ENCODE peak calls at places on chromosomes 3 and 15, in ten cellular contexts. A, T, R, I, K, Q, G, U, M and S are unnamed samples.

GRCh38 chr3:178233371-178233770 is 302.9 kb upstream of the KCNMB2 start:
- DNase-seq in G (no peak), U (no peak), I (no peak), R (no peak), M (no peak), T (no peak), K (no peak), A (no peak), Q (no peak), S (no peak)

GRCh38 chr3:141387446-141388030 is 19.2 kb downstream of the ZBTB38 start:
- DNase-seq in U (no peak), G (no peak), Q (no peak), M (no peak), A (no peak), I (no peak), R (no peak), T (no peak), K (no peak), S (no peak)

GRCh38 chr3:43892535-43892934 is 201.8 kb downstream of the ABHD5 start:
- DNase-seq in U (no peak), K (no peak), I (no peak), M (peak), R (no peak), A (no peak), Q (no peak), G (no peak), T (no peak), S (no peak)

GRCh38 chr3:52240059-52240885 is 1.3 kb upstream of the TWF2 start:
- DNase-seq in U (peak), Q (peak), A (peak), I (no peak), K (peak), M (no peak), T (peak), G (peak), R (peak), S (no peak)

GRCh38 chr3:66425032-66425431 is 75.8 kb downstream of the LRIG1 start:
- DNase-seq in K (no peak), R (peak), U (no peak), I (no peak), T (no peak), M (no peak), G (peak), Q (peak), A (no peak), S (no peak)

GRCh38 chr15:76345269-76345879 is 8.8 kb downstream of the ISL2 start:
- DNase-seq in A (no peak), T (no peak), I (no peak), U (no peak), M (peak), K (no peak), R (no peak), G (no peak), Q (no peak), S (no peak)

GRCh38 chr15:101198031-101198430 is 53.8 kb downstream of the CHSY1 start:
- DNase-seq in I (no peak), T (no peak), Q (no peak), G (no peak), A (no peak), M (peak), U (no peak), R (no peak), K (no peak), S (no peak)

GRCh38 chr15:49135893-49136292 is 19.5 kb downstream of the COPS2 start:
- DNase-seq in K (no peak), M (no peak), U (peak), A (peak), G (no peak), Q (no peak), R (no peak), I (no peak), T (peak), S (no peak)

GRCh38 chr3:195768414-195768813 is 43.3 kb downstream of the MUC4 start:
- DNase-seq in M (no peak), A (no peak), K (no peak), R (no peak), U (no peak), T (no peak), G (no peak), Q (no peak), I (no peak), S (no peak)

GRCh38 chr15:47727676-47728075 is 10.4 kb downstream of the SEMA6D start:
- DNase-seq in T (no peak), A (no peak), R (no peak), Q (no peak), M (no peak), I (no peak), K (no peak), U (peak), G (no peak), S (no peak)

GRCh38 chr15:78049691-78050440 is 27.6 kb downstream of the TBC1D2B start:
- DNase-seq in K (no peak), M (no peak), U (peak), T (peak), I (no peak), Q (no peak), G (no peak), R (no peak), A (peak), S (no peak)

GRCh38 chr15:56160966-56161365 is 82.7 kb downstream of the RFX7 start:
- DNase-seq in G (no peak), M (no peak), A (peak), Q (no peak), K (no peak), R (no peak), I (no peak), U (peak), T (no peak), S (no peak)

GRCh38 chr3:177521305-177521704 is 324.0 kb upstream of the TBL1XR1 start:
- DNase-seq in G (no peak), Q (no peak), T (no peak), M (peak), A (no peak), R (no peak), I (peak), K (no peak), U (no peak), S (peak)

GRCh38 chr15:33844186-33844585 is 124.1 kb upstream of the CHRM5 start:
- DNase-seq in U (no peak), I (no peak), M (no peak), T (no peak), R (no peak), Q (no peak), G (no peak), K (no peak), A (no peak), S (no peak)

GRCh38 chr3:129984124-129984523 is 9.6 kb downstream of the TRH start:
- DNase-seq in G (no peak), I (peak), R (no peak), K (no peak), M (peak), A (peak), U (no peak), T (no peak), Q (no peak), S (no peak)

GRCh38 chr3:55180936-55181535 is 253.2 kb upstream of the LRTM1 start:
- DNase-seq in I (peak), K (peak), T (no peak), R (no peak), Q (no peak), A (peak), U (no peak), M (peak), G (peak), S (no peak)

GRCh38 chr15:42145546-42146455 is 10.6 kb downstream of the PLA2G4F start:
- DNase-seq in A (no peak), G (no peak), I (no peak), T (no peak), K (no peak), M (no peak), Q (no peak), R (peak), U (no peak), S (peak)

GRCh38 chr3:195591220-195591619 is 7.5 kb upstream of the APOD start:
- DNase-seq in M (no peak), U (no peak), K (no peak), T (no peak), I (no peak), G (no peak), A (peak), Q (no peak), R (no peak), S (no peak)

GRCh38 chr3:5479229-5479799 is 291.8 kb downstream of the EDEM1 start:
- DNase-seq in I (no peak), Q (no peak), T (no peak), K (no peak), M (no peak), U (no peak), G (no peak), R (no peak), A (no peak), S (no peak)

GRCh38 chr3:38268522-38268921 is 2.9 kb downstream of the SLC22A13 start:
- DNase-seq in M (no peak), A (no peak), I (no peak), G (no peak), Q (no peak), T (no peak), K (no peak), U (no peak), R (no peak), S (no peak)

GRCh38 chr3:119647843-119648575 is 12.4 kb downstream of the POPDC2 start:
- DNase-seq in I (no peak), M (no peak), R (no peak), T (peak), Q (no peak), A (no peak), K (no peak), G (no peak), U (peak), S (no peak)

GRCh38 chr15:74336061-74337005 is 31.1 kb downstream of the CYP11A1 start:
- DNase-seq in G (no peak), R (no peak), T (no peak), U (peak), M (no peak), I (no peak), K (no peak), Q (peak), A (no peak), S (peak)

GRCh38 chr3:128550113-128550440 is 57.1 kb upstream of the GATA2 start:
- DNase-seq in U (no peak), M (no peak), I (no peak), G (no peak), A (no peak), Q (no peak), K (no peak), R (no peak), T (no peak), S (no peak)

GRCh38 chr15:91982401-91982800 is 128.9 kb downstream of the SLCO3A1 start:
- DNase-seq in T (no peak), M (no peak), U (peak), I (no peak), K (no peak), G (no peak), R (no peak), Q (no peak), A (peak), S (no peak)

DNA sequence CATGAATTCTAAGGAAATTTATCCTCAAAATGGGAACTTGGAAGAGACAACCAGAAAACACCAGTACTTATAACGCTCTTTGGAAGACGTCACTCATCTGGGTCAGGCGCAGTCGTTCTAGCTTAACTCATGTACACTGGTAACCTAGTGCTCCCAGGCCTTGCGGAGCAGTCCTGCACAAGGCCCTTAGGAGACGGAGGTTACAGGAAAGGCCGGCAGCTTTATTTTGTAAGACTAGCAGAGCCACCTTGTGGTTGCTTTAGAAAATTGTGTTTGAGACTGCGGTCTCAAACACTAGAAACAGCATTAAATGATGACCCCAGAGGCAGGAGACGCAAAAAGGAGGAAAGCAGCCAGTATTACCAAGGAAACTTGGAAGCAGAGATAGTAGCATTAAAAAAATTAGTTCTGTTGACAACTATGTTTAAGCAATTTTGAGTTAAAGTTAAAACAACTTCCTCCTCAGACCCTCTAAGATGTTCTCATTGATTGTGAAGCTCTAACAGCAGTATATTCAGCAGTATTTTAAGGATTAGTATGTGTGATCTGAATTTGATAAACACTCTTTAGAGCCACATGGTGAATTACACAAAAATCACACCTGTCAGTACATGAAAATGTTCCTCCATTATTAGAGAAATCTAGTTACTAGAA is 141.9 kb upstream of the C2CD4B start:
- DNase-seq in K (peak), G (peak), U (peak), T (peak), A (peak), I (peak), Q (peak), R (peak), M (peak), S (peak)
- TF ChIP-seq CTCF in K (peak), G (peak), U (peak), T (peak), A (peak), I (peak), Q (peak), R (peak), M (peak), S (peak)

GRCh38 chr3:139934557-139935070 is 371 bp upstream of the CLSTN2 start:
- DNase-seq in Q (peak), R (peak), I (peak), M (peak), T (peak), A (no peak), U (no peak), K (peak), G (peak), S (peak)
- TF ChIP-seq CTCF in Q (no peak), R (peak), I (peak), M (peak), T (no peak), A (peak), U (no peak), K (peak), G (peak), S (peak)

DNA sequence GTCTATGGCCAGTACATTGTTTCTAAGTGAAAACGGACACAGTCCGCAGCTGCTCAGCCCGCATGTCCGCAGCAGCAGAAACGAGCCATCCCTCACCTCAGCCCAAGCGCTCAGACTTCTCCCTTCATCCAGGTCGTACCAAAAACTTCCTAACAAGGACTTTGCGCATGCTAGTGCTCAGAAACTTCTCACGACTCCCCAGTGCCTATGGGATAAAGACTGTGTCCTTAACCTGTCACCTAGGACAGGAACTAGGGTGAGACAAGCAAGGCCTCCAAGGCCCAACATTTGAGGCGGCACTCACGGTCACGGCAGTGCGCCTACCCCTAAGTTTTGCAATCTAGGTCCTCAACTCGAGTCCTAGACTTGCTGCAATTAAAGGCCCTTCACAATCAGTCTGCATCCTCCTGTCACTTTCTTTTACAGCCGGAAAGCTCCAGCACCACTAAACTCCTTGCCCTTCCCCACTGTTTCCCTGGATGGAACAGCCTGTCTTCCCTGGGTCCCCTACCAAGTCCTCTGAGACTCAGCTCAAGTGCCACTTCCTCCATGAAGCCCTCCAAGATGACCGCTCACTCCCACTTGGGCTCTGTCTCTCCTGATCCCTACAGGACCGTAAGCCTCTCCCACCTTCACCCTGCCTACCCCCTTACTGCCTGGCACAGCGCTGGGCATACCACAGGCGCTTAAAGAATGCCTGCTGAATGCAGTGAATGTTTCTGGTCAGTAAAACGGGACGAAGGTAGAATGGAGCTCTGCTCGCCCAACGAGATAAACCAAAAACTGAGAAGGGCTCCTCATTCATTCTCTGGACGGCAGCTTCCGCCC is 1.2 kb downstream of the CLN6 start:
- DNase-seq in M (peak), A (peak), U (no peak), Q (no peak), T (peak), R (no peak), I (no peak), K (peak), G (no peak), S (peak)
- TF ChIP-seq CTCF in M (no peak), A (no peak), U (no peak), Q (no peak), T (no peak), R (no peak), I (no peak), K (no peak), G (no peak), S (no peak)

GRCh38 chr15:90249123-90249863 is at the start of gene TTLL13:
- DNase-seq in A (peak), T (peak), U (peak), K (peak), Q (peak), G (peak), I (peak), M (peak), R (peak), S (peak)
- TF ChIP-seq CTCF in A (no peak), T (no peak), U (no peak), K (peak), Q (no peak), G (no peak), I (no peak), M (no peak), R (no peak), S (no peak)

GRCh38 chr3:134650431-134651346 is at the start of gene KY:
- DNase-seq in I (peak), Q (no peak), A (peak), G (peak), U (peak), T (peak), R (peak), M (peak), K (peak), S (no peak)

GRCh38 chr3:134651347-134652041 is 672 bp upstream of the KY start:
- DNase-seq in M (no peak), G (peak), K (no peak), T (peak), Q (peak), A (peak), U (peak), I (peak), R (peak), S (no peak)

GRCh38 chr3:134654031-134654430 is 3.2 kb upstream of the KY start:
- DNase-seq in M (no peak), G (no peak), A (no peak), R (no peak), T (no peak), K (no peak), I (no peak), Q (no peak), U (no peak), S (no peak)

GRCh38 chr3:134652409-134652831 is 1.6 kb upstream of the KY start:
- DNase-seq in A (peak), R (no peak), I (no peak), K (no peak), M (no peak), U (peak), Q (no peak), G (no peak), T (peak), S (no peak)

DNA sequence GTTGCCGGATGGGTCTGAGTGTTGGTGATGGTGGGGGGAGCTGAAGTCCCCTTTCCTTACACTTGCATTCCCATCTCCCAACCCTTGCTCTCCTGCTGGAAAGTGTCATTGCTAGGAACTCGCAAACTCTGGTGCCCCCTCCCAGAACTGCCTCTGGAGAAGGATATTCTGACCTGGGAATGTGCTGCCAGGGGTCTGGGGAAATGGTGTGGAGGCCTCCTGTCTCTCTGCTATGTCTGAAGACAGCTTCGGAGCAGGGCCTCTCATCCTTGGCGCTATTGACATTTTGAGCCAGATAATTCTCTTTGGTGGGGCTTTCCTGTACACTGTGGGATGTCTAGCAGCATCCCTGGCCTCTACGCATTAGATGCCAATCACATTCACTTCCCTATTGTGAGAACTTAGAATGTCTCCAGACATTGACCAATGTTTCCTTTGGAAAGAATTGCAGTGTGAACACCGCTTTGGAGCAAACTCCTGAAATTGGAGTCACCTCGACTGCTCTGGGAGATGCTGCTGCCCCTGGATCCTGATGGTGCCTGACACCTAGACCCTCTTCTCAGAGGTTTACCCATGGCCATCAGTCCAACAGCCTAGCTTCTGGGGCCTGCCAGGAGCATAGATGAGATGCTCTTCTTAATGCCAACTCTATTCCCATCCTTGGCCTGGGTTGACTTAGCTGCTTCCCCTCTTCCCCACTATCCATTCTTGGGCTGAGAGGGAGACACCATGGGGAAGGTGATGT is 2.2 kb upstream of the KY start:
- DNase-seq in T (no peak), U (no peak), Q (no peak), M (no peak), A (no peak), K (no peak), R (no peak), G (no peak), I (no peak), S (no peak)
- TF ChIP-seq CTCF in T (no peak), U (no peak), Q (no peak), M (no peak), A (no peak), K (no peak), R (no peak), G (no peak), I (no peak), S (no peak)

GRCh38 chr3:126113733-126114132 is 29.8 kb upstream of the SLC41A3 start:
- DNase-seq in A (no peak), U (no peak), M (peak), R (no peak), Q (peak), I (peak), G (no peak), T (no peak), K (peak), S (no peak)
- TF ChIP-seq CTCF in A (peak), U (peak), M (peak), R (no peak), Q (no peak), I (peak), G (peak), T (no peak), K (peak), S (no peak)

GRCh38 chr3:169390310-169390731 is 273.2 kb downstream of the MECOM start:
- DNase-seq in T (peak), R (no peak), A (peak), K (no peak), U (no peak), M (no peak), G (no peak), I (no peak), Q (no peak), S (no peak)
- TF ChIP-seq CTCF in T (peak), R (no peak), A (peak), K (no peak), U (no peak), M (peak), G (no peak), I (no peak), Q (no peak), S (no peak)

DNA sequence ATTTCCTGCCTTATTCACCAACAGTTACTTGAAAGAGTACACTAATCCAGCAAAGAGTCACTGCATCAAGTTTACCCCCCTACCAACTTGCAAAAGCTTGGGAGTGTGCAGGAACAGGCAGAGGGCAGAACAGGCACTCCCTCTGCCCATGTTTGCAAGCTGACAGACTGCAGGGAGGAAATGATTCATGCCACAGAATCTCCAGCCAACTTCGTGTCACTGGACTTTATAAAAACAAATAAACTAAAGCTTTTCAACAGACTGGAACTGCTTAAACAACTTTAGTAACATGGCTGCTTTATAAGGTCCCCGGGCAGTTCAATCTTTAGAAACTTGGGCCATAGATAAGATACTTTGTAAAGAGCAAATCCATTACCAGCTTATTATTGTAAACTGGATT is 129.5 kb downstream of the THRB start:
- DNase-seq in G (peak), M (no peak), T (peak), U (peak), A (peak), I (no peak), Q (no peak), K (peak), R (peak), S (no peak)
- TF ChIP-seq CTCF in G (peak), M (no peak), T (no peak), U (no peak), A (no peak), I (no peak), Q (no peak), K (peak), R (no peak), S (peak)

GRCh38 chr3:49132437-49133225 is at the start of gene LAMB2:
- DNase-seq in K (peak), G (peak), M (peak), U (peak), T (peak), I (peak), A (peak), R (peak), Q (peak), S (peak)
- TF ChIP-seq CTCF in K (peak), G (no peak), M (no peak), U (no peak), T (no peak), I (peak), A (peak), R (peak), Q (no peak), S (peak)